ENCODE peak calls at places on chromosomes 1 and 21, in eight cellular contexts. One of them, this sample, is unnamed.

GRCh38 chr21:27315373-27315772 is 348.5 kb upstream of the ADAMTS5 start:
- DNase-seq in tibial artery: no peak
- DNase-seq in stimulated activated CD4-positive, alpha-beta T cell treated with anti-CD3 and anti-CD28 coated beads, Interleukin-15, amount 100 ng/mL, for 1 hour: no peak
- DNase-seq in left kidney: no peak
- DNase-seq in osteoblast: no peak
- DNase-seq in RKO: no peak
- DNase-seq in BJ: no peak
- DNase-seq in SW480: no peak
- DNase-seq in this sample: no peak

GRCh38 chr1:41615981-41616380 is 131.5 kb upstream of the EDN2 start:
- DNase-seq in left kidney: no peak
- DNase-seq in tibial artery: no peak
- DNase-seq in BJ: no peak
- DNase-seq in osteoblast: no peak
- DNase-seq in RKO: no peak
- DNase-seq in stimulated activated CD4-positive, alpha-beta T cell treated with anti-CD3 and anti-CD28 coated beads, Interleukin-15, amount 100 ng/mL, for 1 hour: no peak
- DNase-seq in SW480: no peak
- DNase-seq in this sample: no peak

GRCh38 chr1:150429805-150430204 is 57.4 kb upstream of the TARS2 start:
- DNase-seq in stimulated activated CD4-positive, alpha-beta T cell treated with anti-CD3 and anti-CD28 coated beads, Interleukin-15, amount 100 ng/mL, for 1 hour: no peak
- DNase-seq in SW480: peak; percentile 25
- DNase-seq in tibial artery: no peak
- DNase-seq in osteoblast: no peak
- DNase-seq in left kidney: no peak
- DNase-seq in RKO: peak; percentile 43
- DNase-seq in BJ: no peak
- DNase-seq in this sample: no peak

GRCh38 chr1:179128520-179128919 is 46.6 kb downstream of the TOR3A start:
- DNase-seq in BJ: no peak
- DNase-seq in stimulated activated CD4-positive, alpha-beta T cell treated with anti-CD3 and anti-CD28 coated beads, Interleukin-15, amount 100 ng/mL, for 1 hour: no peak
- DNase-seq in RKO: no peak
- DNase-seq in osteoblast: no peak
- DNase-seq in SW480: no peak
- DNase-seq in left kidney: no peak
- DNase-seq in tibial artery: no peak
- DNase-seq in this sample: no peak

GRCh38 chr1:31901838-31902508 is 36.2 kb downstream of the PTP4A2 start:
- DNase-seq in left kidney: no peak
- DNase-seq in stimulated activated CD4-positive, alpha-beta T cell treated with anti-CD3 and anti-CD28 coated beads, Interleukin-15, amount 100 ng/mL, for 1 hour: no peak
- DNase-seq in BJ: no peak
- DNase-seq in osteoblast: no peak
- DNase-seq in SW480: no peak
- DNase-seq in tibial artery: no peak
- DNase-seq in RKO: no peak
- DNase-seq in this sample: no peak

GRCh38 chr1:19759740-19760089 is 40.0 kb downstream of the TMCO4 start:
- DNase-seq in tibial artery: no peak
- DNase-seq in SW480: no peak
- DNase-seq in osteoblast: peak; percentile 49
- DNase-seq in stimulated activated CD4-positive, alpha-beta T cell treated with anti-CD3 and anti-CD28 coated beads, Interleukin-15, amount 100 ng/mL, for 1 hour: no peak
- DNase-seq in BJ: no peak
- DNase-seq in left kidney: no peak
- DNase-seq in RKO: no peak
- DNase-seq in this sample: no peak

GRCh38 chr1:20280399-20280798 is 10.3 kb upstream of the VWA5B1 start:
- DNase-seq in RKO: no peak
- DNase-seq in BJ: no peak
- DNase-seq in tibial artery: no peak
- DNase-seq in SW480: no peak
- DNase-seq in stimulated activated CD4-positive, alpha-beta T cell treated with anti-CD3 and anti-CD28 coated beads, Interleukin-15, amount 100 ng/mL, for 1 hour: no peak
- DNase-seq in left kidney: no peak
- DNase-seq in osteoblast: no peak
- DNase-seq in this sample: no peak

GRCh38 chr1:164707868-164708331 is 148.9 kb downstream of the PBX1 start:
- DNase-seq in stimulated activated CD4-positive, alpha-beta T cell treated with anti-CD3 and anti-CD28 coated beads, Interleukin-15, amount 100 ng/mL, for 1 hour: no peak
- DNase-seq in osteoblast: no peak
- DNase-seq in RKO: peak; percentile 3
- DNase-seq in BJ: peak; percentile 80
- DNase-seq in SW480: no peak
- DNase-seq in tibial artery: no peak
- DNase-seq in left kidney: no peak
- DNase-seq in this sample: no peak

GRCh38 chr1:47191940-47192457 is 2.2 kb upstream of the PDZK1IP1 start:
- DNase-seq in RKO: no peak
- DNase-seq in BJ: no peak
- DNase-seq in left kidney: no peak
- DNase-seq in stimulated activated CD4-positive, alpha-beta T cell treated with anti-CD3 and anti-CD28 coated beads, Interleukin-15, amount 100 ng/mL, for 1 hour: no peak
- DNase-seq in tibial artery: no peak
- DNase-seq in osteoblast: no peak
- DNase-seq in SW480: no peak
- DNase-seq in this sample: no peak

GRCh38 chr1:22320703-22321344 is 130.8 kb upstream of the ZBTB40 start:
- DNase-seq in left kidney: no peak
- DNase-seq in osteoblast: no peak
- DNase-seq in SW480: no peak
- DNase-seq in BJ: no peak
- DNase-seq in RKO: no peak
- DNase-seq in tibial artery: no peak
- DNase-seq in stimulated activated CD4-positive, alpha-beta T cell treated with anti-CD3 and anti-CD28 coated beads, Interleukin-15, amount 100 ng/mL, for 1 hour: no peak
- DNase-seq in this sample: no peak

GRCh38 chr21:16195476-16195875 is 465.7 kb downstream of the USP25 start:
- DNase-seq in RKO: no peak
- DNase-seq in left kidney: peak; percentile 40
- DNase-seq in BJ: no peak
- DNase-seq in tibial artery: no peak
- DNase-seq in SW480: no peak
- DNase-seq in osteoblast: no peak
- DNase-seq in stimulated activated CD4-positive, alpha-beta T cell treated with anti-CD3 and anti-CD28 coated beads, Interleukin-15, amount 100 ng/mL, for 1 hour: no peak
- DNase-seq in this sample: no peak

GRCh38 chr1:25022361-25023189 is 92.5 kb upstream of the RUNX3 start:
- DNase-seq in tibial artery: peak; percentile 57
- DNase-seq in SW480: peak; percentile 84
- DNase-seq in RKO: peak; percentile 34
- DNase-seq in left kidney: peak; percentile 46
- DNase-seq in BJ: peak; percentile 87
- DNase-seq in osteoblast: peak; percentile 98
- DNase-seq in stimulated activated CD4-positive, alpha-beta T cell treated with anti-CD3 and anti-CD28 coated beads, Interleukin-15, amount 100 ng/mL, for 1 hour: peak; percentile 83
- DNase-seq in this sample: peak; percentile 97

GRCh38 chr1:226814751-226815496 is 55.5 kb upstream of the PSEN2 start:
- DNase-seq in stimulated activated CD4-positive, alpha-beta T cell treated with anti-CD3 and anti-CD28 coated beads, Interleukin-15, amount 100 ng/mL, for 1 hour: no peak
- DNase-seq in BJ: peak; percentile 78
- DNase-seq in SW480: peak; percentile 99
- DNase-seq in tibial artery: peak; percentile 51
- DNase-seq in left kidney: peak; percentile 73
- DNase-seq in RKO: peak; percentile 83
- DNase-seq in osteoblast: peak; percentile 93
- DNase-seq in this sample: peak; percentile 45

GRCh38 chr1:21931171-21932093 is 5.7 kb downstream of the HSPG2 start:
- DNase-seq in SW480: peak; percentile 82
- DNase-seq in tibial artery: peak; percentile 86
- DNase-seq in left kidney: no peak
- DNase-seq in BJ: peak; percentile 65
- DNase-seq in osteoblast: peak; percentile 95
- DNase-seq in RKO: no peak
- DNase-seq in stimulated activated CD4-positive, alpha-beta T cell treated with anti-CD3 and anti-CD28 coated beads, Interleukin-15, amount 100 ng/mL, for 1 hour: no peak
- DNase-seq in this sample: no peak

GRCh38 chr1:157274698-157275534 is 136.7 kb upstream of the ETV3 start:
- DNase-seq in SW480: peak; percentile 6
- DNase-seq in BJ: peak; percentile 1
- DNase-seq in osteoblast: no peak
- DNase-seq in left kidney: no peak
- DNase-seq in RKO: peak; percentile 16
- DNase-seq in tibial artery: no peak
- DNase-seq in stimulated activated CD4-positive, alpha-beta T cell treated with anti-CD3 and anti-CD28 coated beads, Interleukin-15, amount 100 ng/mL, for 1 hour: no peak
- DNase-seq in this sample: no peak

GRCh38 chr1:17719874-17720273 is 35.3 kb upstream of the ACTL8 start:
- DNase-seq in SW480: no peak
- DNase-seq in left kidney: no peak
- DNase-seq in osteoblast: no peak
- DNase-seq in stimulated activated CD4-positive, alpha-beta T cell treated with anti-CD3 and anti-CD28 coated beads, Interleukin-15, amount 100 ng/mL, for 1 hour: no peak
- DNase-seq in tibial artery: no peak
- DNase-seq in RKO: no peak
- DNase-seq in BJ: no peak
- DNase-seq in this sample: no peak

GRCh38 chr21:45715441-45715840 is 71.9 kb downstream of the PCBP3 start:
- DNase-seq in RKO: no peak
- DNase-seq in SW480: no peak
- DNase-seq in osteoblast: no peak
- DNase-seq in tibial artery: no peak
- DNase-seq in stimulated activated CD4-positive, alpha-beta T cell treated with anti-CD3 and anti-CD28 coated beads, Interleukin-15, amount 100 ng/mL, for 1 hour: no peak
- DNase-seq in left kidney: no peak
- DNase-seq in BJ: no peak
- DNase-seq in this sample: no peak

GRCh38 chr1:46530791-46531409 is 20.5 kb downstream of the KNCN start:
- DNase-seq in left kidney: peak; percentile 51
- DNase-seq in BJ: no peak
- DNase-seq in osteoblast: peak; percentile 87
- DNase-seq in RKO: no peak
- DNase-seq in tibial artery: no peak
- DNase-seq in SW480: peak; percentile 52
- DNase-seq in stimulated activated CD4-positive, alpha-beta T cell treated with anti-CD3 and anti-CD28 coated beads, Interleukin-15, amount 100 ng/mL, for 1 hour: no peak
- DNase-seq in this sample: no peak

GRCh38 chr1:59766463-59766862 is 48.3 kb upstream of the HOOK1 start:
- DNase-seq in BJ: no peak
- DNase-seq in left kidney: no peak
- DNase-seq in SW480: no peak
- DNase-seq in tibial artery: no peak
- DNase-seq in osteoblast: no peak
- DNase-seq in RKO: no peak
- DNase-seq in stimulated activated CD4-positive, alpha-beta T cell treated with anti-CD3 and anti-CD28 coated beads, Interleukin-15, amount 100 ng/mL, for 1 hour: no peak
- DNase-seq in this sample: no peak

GRCh38 chr1:36968730-36969129 is 65.6 kb downstream of the GRIK3 start:
- DNase-seq in left kidney: no peak
- DNase-seq in BJ: no peak
- DNase-seq in stimulated activated CD4-positive, alpha-beta T cell treated with anti-CD3 and anti-CD28 coated beads, Interleukin-15, amount 100 ng/mL, for 1 hour: no peak
- DNase-seq in tibial artery: no peak
- DNase-seq in RKO: no peak
- DNase-seq in osteoblast: peak; percentile 54
- DNase-seq in SW480: no peak
- DNase-seq in this sample: no peak

GRCh38 chr1:165884690-165885304 is 57.4 kb downstream of the UCK2 start:
- DNase-seq in tibial artery: no peak
- DNase-seq in stimulated activated CD4-positive, alpha-beta T cell treated with anti-CD3 and anti-CD28 coated beads, Interleukin-15, amount 100 ng/mL, for 1 hour: no peak
- DNase-seq in BJ: no peak
- DNase-seq in SW480: no peak
- DNase-seq in osteoblast: no peak
- DNase-seq in left kidney: peak; percentile 21
- DNase-seq in RKO: no peak
- DNase-seq in this sample: no peak

GRCh38 chr1:20416706-20417105 is 69.3 kb downstream of the CAMK2N1 start:
- DNase-seq in SW480: no peak
- DNase-seq in stimulated activated CD4-positive, alpha-beta T cell treated with anti-CD3 and anti-CD28 coated beads, Interleukin-15, amount 100 ng/mL, for 1 hour: no peak
- DNase-seq in osteoblast: no peak
- DNase-seq in BJ: no peak
- DNase-seq in tibial artery: no peak
- DNase-seq in RKO: peak; percentile 18
- DNase-seq in left kidney: no peak
- DNase-seq in this sample: no peak

GRCh38 chr1:155078496-155079209 is at the start of gene EFNA3:
- DNase-seq in SW480: no peak
- DNase-seq in osteoblast: peak; percentile 100
- DNase-seq in RKO: peak; percentile 74
- DNase-seq in stimulated activated CD4-positive, alpha-beta T cell treated with anti-CD3 and anti-CD28 coated beads, Interleukin-15, amount 100 ng/mL, for 1 hour: no peak
- DNase-seq in BJ: no peak
- DNase-seq in left kidney: peak; percentile 91
- DNase-seq in tibial artery: no peak
- DNase-seq in this sample: no peak

GRCh38 chr1:47678464-47678980 is 240.7 kb downstream of the FOXD2 start:
- DNase-seq in SW480: no peak
- DNase-seq in stimulated activated CD4-positive, alpha-beta T cell treated with anti-CD3 and anti-CD28 coated beads, Interleukin-15, amount 100 ng/mL, for 1 hour: no peak
- DNase-seq in left kidney: no peak
- DNase-seq in osteoblast: no peak
- DNase-seq in BJ: no peak
- DNase-seq in RKO: no peak
- DNase-seq in tibial artery: no peak
- DNase-seq in this sample: no peak

GRCh38 chr21:39051561-39051949 is 131.7 kb downstream of the PSMG1 start:
- DNase-seq in SW480: no peak
- DNase-seq in RKO: peak; percentile 51
- DNase-seq in osteoblast: peak; percentile 91
- DNase-seq in tibial artery: no peak
- DNase-seq in stimulated activated CD4-positive, alpha-beta T cell treated with anti-CD3 and anti-CD28 coated beads, Interleukin-15, amount 100 ng/mL, for 1 hour: no peak
- DNase-seq in BJ: peak; percentile 59
- DNase-seq in left kidney: peak; percentile 37
- DNase-seq in this sample: no peak

GRCh38 chr1:211319892-211320291 is 6.7 kb upstream of the TRAF5 start:
- DNase-seq in stimulated activated CD4-positive, alpha-beta T cell treated with anti-CD3 and anti-CD28 coated beads, Interleukin-15, amount 100 ng/mL, for 1 hour: no peak
- DNase-seq in SW480: no peak
- DNase-seq in tibial artery: no peak
- DNase-seq in osteoblast: no peak
- DNase-seq in left kidney: no peak
- DNase-seq in RKO: no peak
- DNase-seq in BJ: no peak
- DNase-seq in this sample: no peak

GRCh38 chr1:22142315-22143064 is 407 bp downstream of the WNT4 start:
- DNase-seq in osteoblast: peak; percentile 96
- DNase-seq in tibial artery: no peak
- DNase-seq in left kidney: peak; percentile 66
- DNase-seq in RKO: peak; percentile 17
- DNase-seq in stimulated activated CD4-positive, alpha-beta T cell treated with anti-CD3 and anti-CD28 coated beads, Interleukin-15, amount 100 ng/mL, for 1 hour: no peak
- DNase-seq in BJ: no peak
- DNase-seq in SW480: peak; percentile 31
- DNase-seq in this sample: no peak

GRCh38 chr1:39825432-39825941 is 36.8 kb upstream of the BMP8B start:
- DNase-seq in RKO: no peak
- DNase-seq in osteoblast: no peak
- DNase-seq in tibial artery: no peak
- DNase-seq in stimulated activated CD4-positive, alpha-beta T cell treated with anti-CD3 and anti-CD28 coated beads, Interleukin-15, amount 100 ng/mL, for 1 hour: no peak
- DNase-seq in left kidney: no peak
- DNase-seq in BJ: no peak
- DNase-seq in SW480: no peak
- DNase-seq in this sample: no peak

GRCh38 chr1:23759277-23759676 is 16.0 kb downstream of the ELOA start:
- DNase-seq in BJ: no peak
- DNase-seq in SW480: no peak
- DNase-seq in stimulated activated CD4-positive, alpha-beta T cell treated with anti-CD3 and anti-CD28 coated beads, Interleukin-15, amount 100 ng/mL, for 1 hour: no peak
- DNase-seq in RKO: no peak
- DNase-seq in osteoblast: peak; percentile 76
- DNase-seq in tibial artery: no peak
- DNase-seq in left kidney: no peak
- DNase-seq in this sample: no peak

GRCh38 chr21:44953628-44954021 is 13.8 kb downstream of the SLX9 start:
- DNase-seq in stimulated activated CD4-positive, alpha-beta T cell treated with anti-CD3 and anti-CD28 coated beads, Interleukin-15, amount 100 ng/mL, for 1 hour: no peak
- DNase-seq in left kidney: no peak
- DNase-seq in osteoblast: no peak
- DNase-seq in BJ: no peak
- DNase-seq in tibial artery: no peak
- DNase-seq in RKO: no peak
- DNase-seq in SW480: no peak
- DNase-seq in this sample: no peak

GRCh38 chr1:39133340-39133684 is 71.2 kb upstream of the MACF1 start:
- DNase-seq in left kidney: no peak
- DNase-seq in tibial artery: no peak
- DNase-seq in osteoblast: no peak
- DNase-seq in BJ: no peak
- DNase-seq in RKO: no peak
- DNase-seq in SW480: no peak
- DNase-seq in stimulated activated CD4-positive, alpha-beta T cell treated with anti-CD3 and anti-CD28 coated beads, Interleukin-15, amount 100 ng/mL, for 1 hour: no peak
- DNase-seq in this sample: no peak

GRCh38 chr1:95057361-95057760 is 15.4 kb downstream of the ALG14 start:
- DNase-seq in BJ: no peak
- DNase-seq in osteoblast: no peak
- DNase-seq in tibial artery: no peak
- DNase-seq in RKO: no peak
- DNase-seq in SW480: no peak
- DNase-seq in left kidney: no peak
- DNase-seq in stimulated activated CD4-positive, alpha-beta T cell treated with anti-CD3 and anti-CD28 coated beads, Interleukin-15, amount 100 ng/mL, for 1 hour: no peak
- DNase-seq in this sample: no peak

GRCh38 chr1:198497326-198498220 is 42.9 kb downstream of the ATP6V1G3 start:
- DNase-seq in osteoblast: peak; percentile 30
- DNase-seq in SW480: no peak
- DNase-seq in left kidney: no peak
- DNase-seq in stimulated activated CD4-positive, alpha-beta T cell treated with anti-CD3 and anti-CD28 coated beads, Interleukin-15, amount 100 ng/mL, for 1 hour: no peak
- DNase-seq in RKO: peak; percentile 1
- DNase-seq in BJ: no peak
- DNase-seq in tibial artery: peak; percentile 26
- DNase-seq in this sample: no peak